ENCODE peak calls at places on chromosomes 13 and 19, in four cellular contexts. One of them, this sample, is unnamed.

GRCh38 chr19:2887391-2887914 is 13.3 kb upstream of the ZNF57 start:
- DNase-seq in heart right ventricle: no peak
- DNase-seq in fibroblast of lung: peak
- DNase-seq in AG04450: peak
- DNase-seq in this sample: peak

GRCh38 chr19:55546822-55547614 is 1.7 kb upstream of the SBK3 start:
- DNase-seq in heart right ventricle: peak
- DNase-seq in AG04450: peak
- DNase-seq in fibroblast of lung: peak
- DNase-seq in this sample: peak

GRCh38 chr19:46916971-46917370 is 56.2 kb downstream of the ARHGAP35 start:
- DNase-seq in AG04450: no peak
- DNase-seq in heart right ventricle: no peak
- DNase-seq in fibroblast of lung: no peak
- DNase-seq in this sample: no peak

GRCh38 chr13:66657165-66657895 is 572.8 kb downstream of the PCDH9 start:
- DNase-seq in heart right ventricle: peak
- DNase-seq in fibroblast of lung: peak
- DNase-seq in AG04450: peak
- DNase-seq in this sample: peak

GRCh38 chr13:103140001-103140671 is 73.9 kb upstream of the SLC10A2 start:
- DNase-seq in heart right ventricle: no peak
- DNase-seq in fibroblast of lung: peak
- DNase-seq in AG04450: no peak
- DNase-seq in this sample: peak

GRCh38 chr19:19447536-19448237 is 42.2 kb downstream of the GATAD2A start:
- DNase-seq in AG04450: no peak
- DNase-seq in fibroblast of lung: no peak
- DNase-seq in heart right ventricle: no peak
- DNase-seq in this sample: no peak

GRCh38 chr13:100409132-100409531 is 179.5 kb downstream of the GGACT start:
- DNase-seq in heart right ventricle: no peak
- DNase-seq in fibroblast of lung: no peak
- DNase-seq in AG04450: no peak
- DNase-seq in this sample: no peak

GRCh38 chr19:49243129-49243528 is 81.9 kb downstream of the SLC6A16 start:
- DNase-seq in heart right ventricle: no peak
- DNase-seq in AG04450: no peak
- DNase-seq in fibroblast of lung: no peak
- DNase-seq in this sample: no peak

GRCh38 chr13:98443800-98444325 is 133.0 kb downstream of the STK24 start:
- DNase-seq in heart right ventricle: no peak
- DNase-seq in AG04450: no peak
- DNase-seq in fibroblast of lung: no peak
- DNase-seq in this sample: no peak

GRCh38 chr13:50518791-50519201 is 324.7 kb downstream of the DLEU7 start:
- DNase-seq in fibroblast of lung: peak
- DNase-seq in AG04450: peak
- DNase-seq in heart right ventricle: no peak
- DNase-seq in this sample: no peak

GRCh38 chr13:100724568-100724967 is 50.0 kb upstream of the TMTC4 start:
- DNase-seq in AG04450: no peak
- DNase-seq in heart right ventricle: no peak
- DNase-seq in fibroblast of lung: no peak
- DNase-seq in this sample: no peak

GRCh38 chr13:46896346-46897138 is at the start of gene HTR2A:
- DNase-seq in fibroblast of lung: peak
- DNase-seq in heart right ventricle: no peak
- DNase-seq in AG04450: no peak
- DNase-seq in this sample: peak

GRCh38 chr13:37914781-37915391 is 45.3 kb upstream of the TRPC4 start:
- DNase-seq in fibroblast of lung: peak
- DNase-seq in heart right ventricle: no peak
- DNase-seq in AG04450: no peak
- DNase-seq in this sample: peak

GRCh38 chr19:9178901-9179300 is at the start of gene OR7D2:
- DNase-seq in heart right ventricle: no peak
- DNase-seq in fibroblast of lung: no peak
- DNase-seq in AG04450: no peak
- DNase-seq in this sample: no peak

GRCh38 chr13:23980160-23980551 is 82.9 kb upstream of the C1QTNF9B start:
- DNase-seq in AG04450: peak
- DNase-seq in heart right ventricle: peak
- DNase-seq in fibroblast of lung: peak
- DNase-seq in this sample: peak

GRCh38 chr19:40799558-40800338 is 757 bp downstream of the EGLN2 start:
- DNase-seq in AG04450: no peak
- DNase-seq in fibroblast of lung: no peak
- DNase-seq in heart right ventricle: peak
- DNase-seq in this sample: peak

GRCh38 chr13:30905932-30906383 is at the start of gene MEDAG:
- DNase-seq in fibroblast of lung: peak
- DNase-seq in AG04450: no peak
- DNase-seq in heart right ventricle: peak
- DNase-seq in this sample: peak

GRCh38 chr19:10766681-10767201 is 48.9 kb downstream of the DNM2 start:
- DNase-seq in heart right ventricle: peak
- DNase-seq in AG04450: no peak
- DNase-seq in fibroblast of lung: peak
- DNase-seq in this sample: peak

GRCh38 chr19:49129238-49129583 is 9.9 kb downstream of the PPFIA3 start:
- DNase-seq in AG04450: no peak
- DNase-seq in heart right ventricle: no peak
- DNase-seq in fibroblast of lung: no peak
- DNase-seq in this sample: no peak

GRCh38 chr13:26867451-26868067 is 107.0 kb upstream of the GPR12 start:
- DNase-seq in fibroblast of lung: peak
- DNase-seq in heart right ventricle: no peak
- DNase-seq in AG04450: no peak
- DNase-seq in this sample: peak

GRCh38 chr13:110644892-110645521 is 29.7 kb downstream of the NAXD start:
- DNase-seq in fibroblast of lung: peak
- DNase-seq in AG04450: peak
- DNase-seq in heart right ventricle: peak
- DNase-seq in this sample: peak

GRCh38 chr13:51002736-51003135 is 93.1 kb downstream of the RNASEH2B start:
- DNase-seq in heart right ventricle: no peak
- DNase-seq in AG04450: no peak
- DNase-seq in fibroblast of lung: no peak
- DNase-seq in this sample: no peak

GRCh38 chr13:31124225-31124624 is 37.5 kb downstream of the HSPH1 start:
- DNase-seq in AG04450: no peak
- DNase-seq in fibroblast of lung: no peak
- DNase-seq in heart right ventricle: no peak
- DNase-seq in this sample: no peak

GRCh38 chr13:35475960-35476943 is at the start of gene MAB21L1:
- DNase-seq in AG04450: no peak
- DNase-seq in fibroblast of lung: peak
- DNase-seq in heart right ventricle: peak
- DNase-seq in this sample: peak

GRCh38 chr19:18762125-18763023 is 28.7 kb downstream of the COMP start:
- DNase-seq in heart right ventricle: peak
- DNase-seq in fibroblast of lung: peak
- DNase-seq in AG04450: no peak
- DNase-seq in this sample: peak

DNA sequence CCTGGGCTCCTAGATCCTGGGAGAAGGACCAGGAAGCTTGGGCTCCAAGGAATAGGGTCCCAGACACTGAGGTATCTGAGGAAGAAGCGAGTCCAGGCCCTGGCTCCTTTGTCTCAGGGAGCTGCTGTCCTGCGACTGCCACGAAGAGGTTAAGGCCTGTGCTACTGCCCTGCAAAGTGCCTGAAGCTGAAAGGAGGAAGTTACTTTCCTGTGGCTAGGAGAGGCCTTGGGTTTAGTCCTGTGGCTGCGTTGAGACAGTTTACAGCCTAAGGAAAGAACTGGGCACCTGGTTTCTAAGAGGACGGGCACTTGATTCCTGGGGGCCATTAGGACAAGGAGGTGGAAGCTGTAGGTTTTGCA is 2.8 kb downstream of the MYADM start:
- DNase-seq in fibroblast of lung: no peak
- DNase-seq in AG04450: no peak
- DNase-seq in heart right ventricle: no peak
- DNase-seq in this sample: no peak
- H3K4me3 ChIP-seq in fibroblast of lung: peak
- H3K4me3 ChIP-seq in AG04450: peak
- H3K4me3 ChIP-seq in heart right ventricle: peak
- H3K4me3 ChIP-seq in this sample: peak

GRCh38 chr13:59176775-59177174 is 987.0 kb downstream of the DIAPH3 start:
- DNase-seq in heart right ventricle: no peak
- DNase-seq in AG04450: no peak
- DNase-seq in fibroblast of lung: no peak
- DNase-seq in this sample: no peak
- TF ChIP-seq CTCF in heart right ventricle: no peak
- TF ChIP-seq CTCF in AG04450: peak
- TF ChIP-seq CTCF in fibroblast of lung: no peak
- TF ChIP-seq CTCF in this sample: peak

DNA sequence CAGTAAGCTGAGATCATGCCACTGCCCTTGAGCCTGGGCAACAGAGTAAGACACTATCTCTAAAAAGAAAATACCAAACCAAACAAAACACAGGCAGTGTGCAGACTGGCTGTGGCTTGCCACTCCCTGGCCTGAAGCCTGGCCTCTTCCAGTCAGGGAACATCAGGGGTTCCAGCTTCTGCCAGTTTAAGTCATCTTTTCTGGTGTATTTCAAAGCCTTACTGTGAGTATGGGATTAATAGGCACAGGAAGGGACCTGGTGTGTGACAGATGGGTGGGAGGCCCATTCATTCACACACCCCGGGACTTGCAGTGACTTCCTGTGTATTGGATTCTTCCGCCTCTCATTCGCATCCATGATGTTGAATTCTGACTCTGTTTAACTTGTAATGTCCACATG is 26.9 kb upstream of the F2RL3 start:
- DNase-seq in AG04450: no peak
- DNase-seq in heart right ventricle: no peak
- DNase-seq in fibroblast of lung: no peak
- DNase-seq in this sample: no peak
- H3K4me3 ChIP-seq in AG04450: no peak
- H3K4me3 ChIP-seq in heart right ventricle: no peak
- H3K4me3 ChIP-seq in fibroblast of lung: no peak
- H3K4me3 ChIP-seq in this sample: no peak

GRCh38 chr19:29478578-29479565 is 46.9 kb upstream of the VSTM2B start:
- DNase-seq in heart right ventricle: no peak
- DNase-seq in AG04450: no peak
- DNase-seq in fibroblast of lung: no peak
- DNase-seq in this sample: no peak

GRCh38 chr19:29477831-29478577 is 47.8 kb upstream of the VSTM2B start:
- DNase-seq in fibroblast of lung: no peak
- DNase-seq in heart right ventricle: no peak
- DNase-seq in AG04450: no peak
- DNase-seq in this sample: no peak

GRCh38 chr19:29479941-29480340 is 45.9 kb upstream of the VSTM2B start:
- DNase-seq in AG04450: no peak
- DNase-seq in fibroblast of lung: no peak
- DNase-seq in heart right ventricle: no peak
- DNase-seq in this sample: no peak

GRCh38 chr19:29482855-29483640 is 42.7 kb upstream of the VSTM2B start:
- DNase-seq in AG04450: no peak
- DNase-seq in fibroblast of lung: no peak
- DNase-seq in heart right ventricle: no peak
- DNase-seq in this sample: no peak

GRCh38 chr19:29480507-29480906 is 45.3 kb upstream of the VSTM2B start:
- DNase-seq in heart right ventricle: no peak
- DNase-seq in AG04450: no peak
- DNase-seq in fibroblast of lung: no peak
- DNase-seq in this sample: no peak
- TF ChIP-seq CTCF in heart right ventricle: no peak
- TF ChIP-seq CTCF in AG04450: no peak
- TF ChIP-seq CTCF in fibroblast of lung: no peak
- TF ChIP-seq CTCF in this sample: no peak

DNA sequence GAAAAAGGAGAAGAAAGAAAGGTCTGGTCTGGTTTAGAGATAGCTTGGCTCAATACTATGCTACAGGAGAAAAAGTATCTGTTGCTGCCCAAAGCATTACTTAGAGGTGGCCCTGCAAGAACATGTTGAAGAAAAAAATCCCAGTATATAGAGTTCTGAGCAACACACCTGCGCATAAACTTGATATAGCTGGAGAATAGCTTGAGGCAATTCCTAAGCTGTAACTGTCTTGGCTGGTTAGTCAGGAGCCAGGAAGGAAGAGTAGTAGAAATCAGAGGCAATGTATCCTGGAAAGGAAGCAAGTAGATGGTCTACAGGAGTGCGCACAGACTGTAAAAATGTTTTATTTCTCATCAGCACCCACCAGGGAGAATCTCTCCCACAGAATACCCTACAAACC is 209.7 kb downstream of the SLITRK1 start:
- DNase-seq in heart right ventricle: no peak
- DNase-seq in AG04450: no peak
- DNase-seq in fibroblast of lung: no peak
- DNase-seq in this sample: no peak
- H3K4me3 ChIP-seq in heart right ventricle: no peak
- H3K4me3 ChIP-seq in AG04450: no peak
- H3K4me3 ChIP-seq in fibroblast of lung: no peak
- H3K4me3 ChIP-seq in this sample: no peak

This sample was measured in cardiac fibroblast.